ENCODE peak calls at places on chromosomes 6 and 20, in four cellular contexts. Z, U, X and K are unnamed samples.

GRCh38 chr6:39156763-39157162 is 41.8 kb upstream of the SAYSD1 start:
- DNase-seq in U (no peak), Z (no peak), X (no peak), K (no peak)

GRCh38 chr6:35087361-35088280 is 53.5 kb downstream of the TCP11 start:
- DNase-seq in X (no peak), U (no peak), Z (no peak), K (no peak)

GRCh38 chr6:154202334-154202733 is 154.3 kb downstream of the IPCEF1 start:
- DNase-seq in U (no peak), X (no peak), Z (no peak), K (no peak)

GRCh38 chr6:149948011-149948410 is 6.2 kb downstream of the ULBP2 start:
- DNase-seq in X (no peak), Z (no peak), U (no peak), K (no peak)

GRCh38 chr6:22145823-22146379 is 150.9 kb downstream of the PRL start:
- DNase-seq in U (peak; percentile 63), X (peak; percentile 83), Z (peak; percentile 26), K (peak; percentile 61)

GRCh38 chr6:43796168-43796567 is 26.2 kb downstream of the VEGFA start:
- DNase-seq in Z (no peak), X (no peak), U (no peak), K (no peak)

GRCh38 chr6:2961971-2962370 is 9.4 kb downstream of the SERPINB6 start:
- DNase-seq in U (no peak), Z (no peak), X (no peak), K (no peak)

GRCh38 chr6:4164043-4164442 is 28.7 kb upstream of the ECI2 start:
- DNase-seq in Z (no peak), X (no peak), U (no peak), K (no peak)

GRCh38 chr6:169251371-169251802 is 2.3 kb downstream of the THBS2 start:
- DNase-seq in U (peak; percentile 57), Z (peak; percentile 28), X (no peak), K (no peak)

GRCh38 chr20:15597306-15597705 is 975.9 kb downstream of the KIF16B start:
- DNase-seq in U (no peak), Z (no peak), X (no peak), K (no peak)

GRCh38 chr6:44655368-44656342 is 268.1 kb downstream of the CDC5L start:
- DNase-seq in X (peak; percentile 67), Z (peak; percentile 67), U (peak; percentile 94), K (no peak)

DNA sequence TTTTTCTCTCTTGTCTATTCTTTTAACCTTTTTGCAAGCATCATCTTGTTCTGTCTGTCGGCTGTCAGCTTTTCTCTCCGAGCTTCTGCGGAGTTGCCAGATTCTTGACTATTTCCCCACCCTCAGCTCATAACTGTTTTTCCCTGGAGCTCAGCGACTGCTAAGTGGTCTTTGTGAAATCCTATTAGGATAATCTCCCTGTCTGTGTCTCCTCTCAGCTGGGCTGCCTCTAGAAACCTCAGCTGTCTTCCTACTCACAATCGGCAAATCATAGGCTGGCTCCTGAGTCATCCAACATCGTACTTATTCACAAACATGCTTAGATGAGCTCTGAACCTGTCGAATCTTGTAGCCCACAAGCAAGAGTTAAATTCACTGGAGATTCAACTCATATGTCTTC is 332.3 kb downstream of the PTPRT start:
- DNase-seq in Z (no peak), U (no peak), X (no peak), K (no peak)
- H3K4me3 ChIP-seq in Z (no peak overlapping the region), U (no peak overlapping the region), X (no peak overlapping the region), K (no peak overlapping the region)

DNA sequence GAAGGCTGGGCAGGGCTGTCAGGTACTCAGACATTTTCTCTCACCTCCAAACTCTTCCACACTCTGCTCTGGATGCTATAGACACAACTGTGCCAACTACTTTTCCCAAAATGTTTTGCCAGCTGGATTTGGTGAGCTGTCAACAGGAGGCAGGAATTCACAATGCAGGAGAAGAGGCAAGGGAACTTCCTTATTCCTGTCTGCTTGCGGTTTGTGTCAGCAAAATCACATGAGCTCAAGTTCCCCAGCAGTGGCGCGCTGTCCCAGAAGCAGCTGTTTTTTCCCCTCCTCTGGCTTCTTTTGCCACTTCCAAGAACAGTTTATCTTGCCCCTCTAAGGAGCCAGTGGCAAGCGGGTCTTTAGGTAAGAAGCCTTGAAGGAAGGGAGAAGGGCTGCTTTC is 608.2 kb downstream of the PRKN start:
- DNase-seq in X (no peak), U (no peak), Z (no peak), K (no peak)
- TF ChIP-seq CTCF in X (no peak), U (no peak), Z (no peak), K (no peak)

GRCh38 chr20:33689973-33690372 is 3.8 kb upstream of the E2F1 start:
- DNase-seq in X (peak; percentile 54), U (no peak), Z (no peak), K (no peak)
- H3K4me3 ChIP-seq in X (no peak overlapping the region), U (no peak overlapping the region), Z (no peak overlapping the region), K (no peak overlapping the region)

GRCh38 chr6:41545703-41546474 is at the start of gene FOXP4:
- DNase-seq in X (peak; percentile 95), Z (peak; percentile 93), U (peak; percentile 92), K (peak; percentile 83)
- TF ChIP-seq CTCF in X (no peak), Z (no peak), U (no peak), K (peak; percentile 2)

GRCh38 chr20:57396212-57396611 is 5.0 kb downstream of the RBM38 start:
- DNase-seq in U (no peak), Z (no peak), X (no peak), K (no peak)

GRCh38 chr20:57396638-57397003 is 5.4 kb downstream of the RBM38 start:
- DNase-seq in Z (no peak), X (no peak), U (no peak), K (no peak)

GRCh38 chr20:57394087-57395082 is 3.2 kb downstream of the RBM38 start:
- DNase-seq in U (no peak), X (no peak), Z (no peak), K (no peak)

GRCh38 chr20:57397004-57397692 is 6.0 kb downstream of the RBM38 start:
- DNase-seq in Z (no peak), U (no peak), X (no peak), K (no peak)

GRCh38 chr20:57395111-57395959 is 4.1 kb downstream of the RBM38 start:
- DNase-seq in X (peak; percentile 83), U (no peak), Z (peak; percentile 68), K (peak; percentile 4)
- H3K4me3 ChIP-seq in X (peak overlapping the region; percentile 31), U (no peak overlapping the region), Z (no peak overlapping the region), K (no peak overlapping the region)

GRCh38 chr20:37941332-37941731 is 38.4 kb downstream of the VSTM2L start:
- DNase-seq in Z (no peak), X (no peak), U (peak; percentile 27), K (no peak)
- TF ChIP-seq CTCF in Z (no peak), X (peak; percentile 8), U (no peak), K (peak; percentile 3)

DNA sequence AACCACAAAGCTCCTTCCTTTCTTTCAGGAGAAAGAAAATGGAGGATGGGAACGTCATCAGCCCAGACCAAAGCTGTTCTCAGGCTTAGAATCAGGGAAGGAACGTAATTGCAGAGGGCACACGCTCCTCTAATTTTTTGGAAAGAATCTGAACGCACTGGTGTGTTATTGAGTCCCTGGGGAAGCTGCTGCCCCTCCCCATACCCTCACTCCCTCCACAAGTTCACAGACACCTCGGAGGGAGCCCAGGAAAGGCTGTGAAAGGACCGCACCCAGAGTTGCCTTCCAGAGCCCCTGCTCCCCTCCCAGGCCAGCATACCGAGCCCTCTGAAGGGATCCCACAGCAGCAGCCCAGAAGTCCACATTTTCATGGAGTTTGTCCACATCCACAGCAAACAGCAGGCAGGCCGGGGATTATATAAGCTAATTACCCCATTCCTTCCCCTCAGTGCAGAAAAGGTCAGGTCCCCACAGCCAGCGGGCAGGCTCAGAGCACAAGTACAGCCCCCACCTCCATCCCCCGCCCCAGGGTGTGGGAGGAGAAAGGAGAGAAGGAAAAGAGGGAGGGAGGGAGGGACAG is 53.7 kb downstream of the ANKRD60 start:
- DNase-seq in U (no peak), X (peak; percentile 4), Z (peak; percentile 80), K (no peak)
- H3K4me3 ChIP-seq in U (peak overlapping the region; percentile 20), X (no peak overlapping the region), Z (peak overlapping the region; percentile 30), K (peak overlapping the region; percentile 14)

GRCh38 chr6:114343782-114344144 is 940 bp upstream of the HS3ST5 start:
- DNase-seq in X (no peak), U (no peak), Z (no peak), K (no peak)
- TF ChIP-seq CTCF in X (no peak), U (no peak), Z (no peak), K (no peak)

GRCh38 chr6:235763-236360 is 56.4 kb upstream of the DUSP22 start:
- DNase-seq in Z (peak; percentile 37), U (no peak), X (peak; percentile 71), K (no peak)
- H3K4me3 ChIP-seq in Z (peak overlapping the region; percentile 32), U (peak overlapping the region; percentile 15), X (peak overlapping the region; percentile 55), K (peak overlapping the region; percentile 0)